ENCODE peak calls at places on chromosomes 2 and 18, in ten cellular contexts. Q is stimulated activated naive B cell treated with anti-CD40 and anti-IgM and Interleukin-4, amounts not matched to agents 10 μg/mL and 1 μg/mL and 100 μg/mL, for 72 hours; N is T-helper 2 cell; E is stimulated activated CD4-positive, alpha-beta T cell treated with anti-CD3 and anti-CD28 coated beads, Interleukin-2, amount 100 ng/mL, for 24 hours; I is cardiac muscle cell; P is A549; V is endothelial cell; G is lower lobe of right lung; M is body of pancreas; B is stimulated activated CD8-positive, alpha-beta memory T cell treated with anti-CD3 and anti-CD28 coated beads, Interleukin-2, amount 100 ng/mL, for 1 hour. L is an unnamed sample.

GRCh38 chr2:29700560-29700959 is 220.8 kb downstream of the ALK start:
- DNase-seq in N (no peak), I (no peak), G (no peak), P (no peak), V (no peak), Q (no peak), E (no peak), B (no peak), M (no peak), L (no peak)

GRCh38 chr18:54716586-54716985 is 111.7 kb upstream of the RAB27B start:
- DNase-seq in V (no peak), P (no peak), B (no peak), G (no peak), Q (no peak), E (no peak), N (no peak), M (peak), I (no peak), L (no peak)

GRCh38 chr2:135281375-135281774 is 229.3 kb downstream of the RAB3GAP1 start:
- DNase-seq in P (no peak), E (no peak), Q (no peak), I (no peak), N (no peak), M (no peak), V (no peak), B (no peak), G (no peak), L (no peak)

GRCh38 chr2:156522824-156523440 is 86.8 kb downstream of the GPD2 start:
- DNase-seq in G (no peak), B (no peak), P (no peak), N (no peak), M (no peak), Q (no peak), E (no peak), I (no peak), V (no peak), L (no peak)

GRCh38 chr18:49135871-49136270 is 185.1 kb upstream of the SMAD7 start:
- DNase-seq in B (no peak), P (peak), V (no peak), E (no peak), I (no peak), N (no peak), M (peak), Q (no peak), G (no peak), L (no peak)

GRCh38 chr18:47932603-47933002 is 2.1 kb upstream of the SMAD2 start:
- DNase-seq in B (no peak), V (no peak), Q (no peak), M (peak), I (peak), N (no peak), G (no peak), E (no peak), P (peak), L (no peak)

GRCh38 chr2:236941106-236941505 is 144.6 kb upstream of the COPS8 start:
- DNase-seq in V (no peak), E (no peak), I (no peak), N (no peak), M (no peak), G (no peak), B (no peak), Q (no peak), P (no peak), L (no peak)

GRCh38 chr2:165952085-165952484 is 1.5 kb downstream of the TTC21B start:
- DNase-seq in B (no peak), I (no peak), P (no peak), Q (no peak), G (no peak), E (no peak), M (no peak), N (no peak), V (no peak), L (no peak)

GRCh38 chr2:240949791-240950705 is 43.9 kb downstream of the CROCC2 start:
- DNase-seq in I (no peak), V (no peak), G (peak), Q (no peak), B (no peak), P (no peak), N (no peak), M (no peak), E (no peak), L (no peak)

GRCh38 chr2:58680938-58681337 is 439.8 kb upstream of the FANCL start:
- DNase-seq in I (no peak), V (no peak), G (no peak), N (no peak), B (no peak), E (no peak), M (no peak), P (no peak), Q (no peak), L (no peak)

GRCh38 chr2:235716875-235717496 is 223.1 kb downstream of the AGAP1 start:
- DNase-seq in M (peak), P (no peak), V (no peak), I (no peak), G (no peak), B (no peak), E (no peak), N (no peak), Q (no peak), L (no peak)

L was measured in germinal center.